ENCODE peak calls at places on chromosome 3, in eight cellular contexts. One of them, this sample, is unnamed.

GRCh38 chr3:135301670-135302069 is 506.6 kb downstream of the EPHB1 start:
- DNase-seq in SW480: no peak
- DNase-seq in LoVo: no peak
- DNase-seq in RKO: no peak
- DNase-seq in MCF 10A: no peak
- DNase-seq in activated T-cell treated with anti-CD3 and anti-CD28 coated beads for 24 hours: no peak
- DNase-seq in HEK293T: no peak
- DNase-seq in small intestine: no peak
- DNase-seq in this sample: no peak

GRCh38 chr3:196661400-196661799 is 21.9 kb downstream of the NRROS start:
- DNase-seq in RKO: no peak
- DNase-seq in HEK293T: no peak
- DNase-seq in activated T-cell treated with anti-CD3 and anti-CD28 coated beads for 24 hours: no peak
- DNase-seq in small intestine: no peak
- DNase-seq in SW480: no peak
- DNase-seq in LoVo: no peak
- DNase-seq in MCF 10A: no peak
- DNase-seq in this sample: no peak

GRCh38 chr3:156760333-156760732 is 65.8 kb upstream of the LEKR1 start:
- DNase-seq in activated T-cell treated with anti-CD3 and anti-CD28 coated beads for 24 hours: no peak
- DNase-seq in MCF 10A: no peak
- DNase-seq in small intestine: no peak
- DNase-seq in HEK293T: no peak
- DNase-seq in LoVo: no peak
- DNase-seq in RKO: no peak
- DNase-seq in SW480: no peak
- DNase-seq in this sample: no peak

GRCh38 chr3:52055537-52056351 is 627 bp downstream of the DUSP7 start:
- DNase-seq in SW480: peak
- DNase-seq in LoVo: peak
- DNase-seq in HEK293T: peak
- DNase-seq in small intestine: peak
- DNase-seq in MCF 10A: no peak
- DNase-seq in RKO: peak
- DNase-seq in activated T-cell treated with anti-CD3 and anti-CD28 coated beads for 24 hours: no peak
- DNase-seq in this sample: no peak

GRCh38 chr3:9143180-9143579 is 106.3 kb downstream of the SRGAP3 start:
- DNase-seq in SW480: no peak
- DNase-seq in LoVo: no peak
- DNase-seq in small intestine: no peak
- DNase-seq in MCF 10A: no peak
- DNase-seq in activated T-cell treated with anti-CD3 and anti-CD28 coated beads for 24 hours: no peak
- DNase-seq in RKO: no peak
- DNase-seq in HEK293T: no peak
- DNase-seq in this sample: no peak

GRCh38 chr3:125125822-125126245 is 70.0 kb upstream of the HEG1 start:
- DNase-seq in LoVo: no peak
- DNase-seq in SW480: no peak
- DNase-seq in HEK293T: no peak
- DNase-seq in MCF 10A: peak
- DNase-seq in activated T-cell treated with anti-CD3 and anti-CD28 coated beads for 24 hours: no peak
- DNase-seq in RKO: no peak
- DNase-seq in small intestine: no peak
- DNase-seq in this sample: no peak

GRCh38 chr3:171446801-171447578 is 13.2 kb downstream of the TNIK start:
- DNase-seq in HEK293T: peak
- DNase-seq in small intestine: peak
- DNase-seq in activated T-cell treated with anti-CD3 and anti-CD28 coated beads for 24 hours: no peak
- DNase-seq in LoVo: peak
- DNase-seq in SW480: peak
- DNase-seq in MCF 10A: peak
- DNase-seq in RKO: peak
- DNase-seq in this sample: no peak

GRCh38 chr3:141383555-141384129 is 15.3 kb downstream of the ZBTB38 start:
- DNase-seq in RKO: no peak
- DNase-seq in MCF 10A: no peak
- DNase-seq in HEK293T: no peak
- DNase-seq in SW480: no peak
- DNase-seq in activated T-cell treated with anti-CD3 and anti-CD28 coated beads for 24 hours: no peak
- DNase-seq in LoVo: no peak
- DNase-seq in small intestine: no peak
- DNase-seq in this sample: no peak

GRCh38 chr3:52429779-52430415 is 15.0 kb downstream of the SEMA3G start:
- DNase-seq in activated T-cell treated with anti-CD3 and anti-CD28 coated beads for 24 hours: no peak
- DNase-seq in LoVo: no peak
- DNase-seq in HEK293T: no peak
- DNase-seq in MCF 10A: no peak
- DNase-seq in SW480: no peak
- DNase-seq in RKO: no peak
- DNase-seq in small intestine: no peak
- DNase-seq in this sample: peak

GRCh38 chr3:8499181-8499611 is 2.4 kb upstream of the LMCD1 start:
- DNase-seq in activated T-cell treated with anti-CD3 and anti-CD28 coated beads for 24 hours: no peak
- DNase-seq in HEK293T: no peak
- DNase-seq in MCF 10A: no peak
- DNase-seq in LoVo: no peak
- DNase-seq in RKO: no peak
- DNase-seq in SW480: peak
- DNase-seq in small intestine: no peak
- DNase-seq in this sample: no peak

GRCh38 chr3:33737146-33737545 is 19.1 kb upstream of the CLASP2 start:
- DNase-seq in SW480: no peak
- DNase-seq in MCF 10A: no peak
- DNase-seq in LoVo: no peak
- DNase-seq in small intestine: no peak
- DNase-seq in RKO: no peak
- DNase-seq in activated T-cell treated with anti-CD3 and anti-CD28 coated beads for 24 hours: no peak
- DNase-seq in HEK293T: no peak
- DNase-seq in this sample: no peak

GRCh38 chr3:101780661-101781060 is 1.6 kb downstream of the NXPE3 start:
- DNase-seq in LoVo: no peak
- DNase-seq in RKO: peak
- DNase-seq in MCF 10A: peak
- DNase-seq in SW480: peak
- DNase-seq in HEK293T: peak
- DNase-seq in small intestine: no peak
- DNase-seq in activated T-cell treated with anti-CD3 and anti-CD28 coated beads for 24 hours: no peak
- DNase-seq in this sample: no peak

GRCh38 chr3:27507515-27508266 is 23.5 kb upstream of the SLC4A7 start:
- DNase-seq in small intestine: peak
- DNase-seq in LoVo: peak
- DNase-seq in SW480: peak
- DNase-seq in RKO: no peak
- DNase-seq in activated T-cell treated with anti-CD3 and anti-CD28 coated beads for 24 hours: no peak
- DNase-seq in MCF 10A: peak
- DNase-seq in HEK293T: no peak
- DNase-seq in this sample: no peak

GRCh38 chr3:187291512-187292132 is at the start of gene MASP1:
- DNase-seq in SW480: no peak
- DNase-seq in MCF 10A: no peak
- DNase-seq in small intestine: no peak
- DNase-seq in activated T-cell treated with anti-CD3 and anti-CD28 coated beads for 24 hours: no peak
- DNase-seq in RKO: no peak
- DNase-seq in HEK293T: no peak
- DNase-seq in LoVo: no peak
- DNase-seq in this sample: no peak

GRCh38 chr3:8239718-8240698 is 261.6 kb upstream of the LMCD1 start:
- DNase-seq in RKO: peak
- DNase-seq in small intestine: peak
- DNase-seq in MCF 10A: peak
- DNase-seq in activated T-cell treated with anti-CD3 and anti-CD28 coated beads for 24 hours: peak
- DNase-seq in SW480: peak
- DNase-seq in LoVo: peak
- DNase-seq in HEK293T: peak
- DNase-seq in this sample: no peak

GRCh38 chr3:180040966-180041365 is 4.2 kb upstream of the PEX5L start:
- DNase-seq in activated T-cell treated with anti-CD3 and anti-CD28 coated beads for 24 hours: no peak
- DNase-seq in RKO: no peak
- DNase-seq in small intestine: no peak
- DNase-seq in MCF 10A: peak
- DNase-seq in LoVo: no peak
- DNase-seq in SW480: no peak
- DNase-seq in HEK293T: no peak
- DNase-seq in this sample: no peak

GRCh38 chr3:17466028-17466427 is 276.4 kb downstream of the TBC1D5 start:
- DNase-seq in RKO: peak
- DNase-seq in activated T-cell treated with anti-CD3 and anti-CD28 coated beads for 24 hours: no peak
- DNase-seq in small intestine: no peak
- DNase-seq in HEK293T: no peak
- DNase-seq in SW480: no peak
- DNase-seq in LoVo: no peak
- DNase-seq in MCF 10A: peak
- DNase-seq in this sample: no peak

GRCh38 chr3:112685435-112685834 is 44.5 kb upstream of the CCDC80 start:
- DNase-seq in MCF 10A: no peak
- DNase-seq in small intestine: no peak
- DNase-seq in activated T-cell treated with anti-CD3 and anti-CD28 coated beads for 24 hours: no peak
- DNase-seq in HEK293T: no peak
- DNase-seq in LoVo: no peak
- DNase-seq in RKO: no peak
- DNase-seq in SW480: no peak
- DNase-seq in this sample: no peak

GRCh38 chr3:193301441-193301840 is 60.4 kb downstream of the PLAAT1 start:
- DNase-seq in MCF 10A: peak
- DNase-seq in SW480: no peak
- DNase-seq in activated T-cell treated with anti-CD3 and anti-CD28 coated beads for 24 hours: no peak
- DNase-seq in HEK293T: no peak
- DNase-seq in small intestine: no peak
- DNase-seq in LoVo: no peak
- DNase-seq in RKO: peak
- DNase-seq in this sample: no peak

GRCh38 chr3:90039994-90040393 is 932.6 kb downstream of the EPHA3 start:
- DNase-seq in RKO: no peak
- DNase-seq in SW480: no peak
- DNase-seq in MCF 10A: no peak
- DNase-seq in HEK293T: no peak
- DNase-seq in activated T-cell treated with anti-CD3 and anti-CD28 coated beads for 24 hours: no peak
- DNase-seq in small intestine: no peak
- DNase-seq in LoVo: no peak
- DNase-seq in this sample: no peak

GRCh38 chr3:66012711-66013110 is 26.0 kb downstream of the MAGI1 start:
- DNase-seq in activated T-cell treated with anti-CD3 and anti-CD28 coated beads for 24 hours: no peak
- DNase-seq in SW480: no peak
- DNase-seq in small intestine: no peak
- DNase-seq in RKO: no peak
- DNase-seq in MCF 10A: no peak
- DNase-seq in LoVo: no peak
- DNase-seq in HEK293T: no peak
- DNase-seq in this sample: no peak

GRCh38 chr3:39133093-39133490 is 20.3 kb downstream of the CSRNP1 start:
- DNase-seq in LoVo: no peak
- DNase-seq in HEK293T: no peak
- DNase-seq in RKO: no peak
- DNase-seq in activated T-cell treated with anti-CD3 and anti-CD28 coated beads for 24 hours: no peak
- DNase-seq in small intestine: no peak
- DNase-seq in MCF 10A: no peak
- DNase-seq in SW480: no peak
- DNase-seq in this sample: no peak

GRCh38 chr3:195084746-195085145 is 186.2 kb downstream of the XXYLT1 start:
- DNase-seq in HEK293T: no peak
- DNase-seq in LoVo: no peak
- DNase-seq in small intestine: no peak
- DNase-seq in MCF 10A: no peak
- DNase-seq in activated T-cell treated with anti-CD3 and anti-CD28 coated beads for 24 hours: no peak
- DNase-seq in SW480: no peak
- DNase-seq in RKO: no peak
- DNase-seq in this sample: no peak

GRCh38 chr3:25696019-25696418 is 31.3 kb upstream of the TOP2B start:
- DNase-seq in RKO: no peak
- DNase-seq in small intestine: no peak
- DNase-seq in HEK293T: no peak
- DNase-seq in MCF 10A: no peak
- DNase-seq in SW480: no peak
- DNase-seq in LoVo: no peak
- DNase-seq in activated T-cell treated with anti-CD3 and anti-CD28 coated beads for 24 hours: no peak
- DNase-seq in this sample: no peak

GRCh38 chr3:149004622-149005021 is 13.3 kb downstream of the GYG1 start:
- DNase-seq in LoVo: no peak
- DNase-seq in small intestine: no peak
- DNase-seq in MCF 10A: peak
- DNase-seq in SW480: no peak
- DNase-seq in activated T-cell treated with anti-CD3 and anti-CD28 coated beads for 24 hours: no peak
- DNase-seq in HEK293T: no peak
- DNase-seq in RKO: no peak
- DNase-seq in this sample: no peak

GRCh38 chr3:173583496-173583895 is 186.0 kb downstream of the NLGN1 start:
- DNase-seq in small intestine: no peak
- DNase-seq in SW480: no peak
- DNase-seq in RKO: no peak
- DNase-seq in activated T-cell treated with anti-CD3 and anti-CD28 coated beads for 24 hours: no peak
- DNase-seq in LoVo: no peak
- DNase-seq in HEK293T: no peak
- DNase-seq in MCF 10A: no peak
- DNase-seq in this sample: no peak

GRCh38 chr3:99902091-99902490 is 84.4 kb downstream of the CMSS1 start:
- DNase-seq in small intestine: no peak
- DNase-seq in activated T-cell treated with anti-CD3 and anti-CD28 coated beads for 24 hours: no peak
- DNase-seq in LoVo: no peak
- DNase-seq in MCF 10A: no peak
- DNase-seq in SW480: no peak
- DNase-seq in HEK293T: no peak
- DNase-seq in RKO: peak
- DNase-seq in this sample: no peak